ENCODE peak calls at places on chromosome 17, in five cellular contexts. One of them, this sample, is unnamed.

GRCh38 chr17:59623151-59623550 is 3.5 kb downstream of the CLTC start:
- DNase-seq in Peyer's patch: no peak
- DNase-seq in ovary: no peak
- DNase-seq in IMR-90: no peak
- DNase-seq in heart left ventricle: no peak
- DNase-seq in this sample: no peak

GRCh38 chr17:73420897-73421296 is 109.1 kb upstream of the CDC42EP4 start:
- DNase-seq in Peyer's patch: no peak
- DNase-seq in ovary: no peak
- DNase-seq in IMR-90: peak
- DNase-seq in heart left ventricle: no peak
- DNase-seq in this sample: no peak

GRCh38 chr17:13862341-13862740 is 207.0 kb upstream of the COX10 start:
- DNase-seq in Peyer's patch: no peak
- DNase-seq in ovary: no peak
- DNase-seq in IMR-90: no peak
- DNase-seq in heart left ventricle: no peak
- DNase-seq in this sample: no peak

GRCh38 chr17:78494961-78495330 is 82.2 kb downstream of the DNAH17 start:
- DNase-seq in Peyer's patch: no peak
- DNase-seq in ovary: no peak
- DNase-seq in IMR-90: no peak
- DNase-seq in heart left ventricle: no peak
- DNase-seq in this sample: no peak

GRCh38 chr17:52149626-52150025 is 8.9 kb downstream of the CA10 start:
- DNase-seq in Peyer's patch: no peak
- DNase-seq in ovary: no peak
- DNase-seq in IMR-90: no peak
- DNase-seq in heart left ventricle: no peak
- DNase-seq in this sample: no peak

GRCh38 chr17:79038545-79039135 is 14.7 kb downstream of the C1QTNF1 start:
- DNase-seq in Peyer's patch: peak
- DNase-seq in ovary: peak
- DNase-seq in IMR-90: peak
- DNase-seq in heart left ventricle: no peak
- DNase-seq in this sample: no peak

GRCh38 chr17:78891406-78892061 is 11.5 kb downstream of the CEP295NL start:
- DNase-seq in Peyer's patch: no peak
- DNase-seq in ovary: no peak
- DNase-seq in IMR-90: no peak
- DNase-seq in heart left ventricle: no peak
- DNase-seq in this sample: no peak

GRCh38 chr17:34357398-34357797 is 1.1 kb downstream of the CCL13 start:
- DNase-seq in Peyer's patch: no peak
- DNase-seq in ovary: no peak
- DNase-seq in IMR-90: no peak
- DNase-seq in heart left ventricle: no peak
- DNase-seq in this sample: no peak

GRCh38 chr17:5793899-5794298 is 209.6 kb upstream of the NLRP1 start:
- DNase-seq in Peyer's patch: no peak
- DNase-seq in ovary: no peak
- DNase-seq in IMR-90: no peak
- DNase-seq in heart left ventricle: no peak
- DNase-seq in this sample: no peak

DNA sequence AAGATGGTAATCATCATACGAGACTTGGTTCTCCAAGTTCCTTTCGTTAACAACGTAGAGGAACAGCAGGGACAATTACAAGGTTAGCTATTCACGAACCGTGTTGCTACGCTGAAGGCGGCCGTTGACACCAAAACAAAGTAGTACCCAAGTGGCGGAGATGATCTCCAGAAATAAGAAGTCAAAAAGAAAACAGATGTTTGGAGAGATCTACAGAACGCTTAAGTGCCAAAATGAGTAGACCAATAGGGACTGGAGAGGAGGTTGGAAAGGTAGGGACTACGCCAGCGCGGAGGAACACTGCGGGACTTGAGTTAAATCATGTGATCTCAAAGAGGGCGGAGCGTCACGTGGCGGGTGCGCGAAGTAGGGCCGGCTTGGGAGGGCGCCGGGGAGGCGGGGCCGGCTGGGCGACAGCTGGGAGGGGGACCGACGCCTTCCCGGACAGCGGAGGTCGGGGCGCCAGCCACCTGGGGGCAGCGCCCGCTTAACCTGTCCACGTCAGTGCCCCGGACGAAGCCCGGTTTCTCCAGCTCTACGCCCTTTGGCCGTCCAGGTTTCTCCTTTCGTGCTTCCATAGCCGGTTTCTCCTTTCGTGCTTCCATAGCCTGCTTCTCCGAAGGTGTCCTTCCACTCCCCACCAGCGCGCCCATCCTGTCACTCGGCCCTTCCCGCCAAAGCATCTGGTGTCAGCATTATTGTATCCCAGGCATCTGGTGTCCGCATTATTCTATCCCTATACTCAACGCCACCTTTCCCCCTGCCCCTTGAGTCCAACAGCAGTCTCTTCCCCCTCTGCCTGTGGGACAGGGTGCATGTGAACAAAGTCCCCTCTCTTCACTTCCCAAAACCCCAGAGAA is 698 bp upstream of the GABARAP start:
- DNase-seq in Peyer's patch: peak
- DNase-seq in ovary: peak
- DNase-seq in IMR-90: peak
- DNase-seq in heart left ventricle: peak
- DNase-seq in this sample: peak
- TF ChIP-seq POLR2A in Peyer's patch: peak
- TF ChIP-seq POLR2A in ovary: peak
- TF ChIP-seq POLR2A in IMR-90: no peak
- TF ChIP-seq POLR2A in heart left ventricle: peak
- TF ChIP-seq POLR2A in this sample: peak

DNA sequence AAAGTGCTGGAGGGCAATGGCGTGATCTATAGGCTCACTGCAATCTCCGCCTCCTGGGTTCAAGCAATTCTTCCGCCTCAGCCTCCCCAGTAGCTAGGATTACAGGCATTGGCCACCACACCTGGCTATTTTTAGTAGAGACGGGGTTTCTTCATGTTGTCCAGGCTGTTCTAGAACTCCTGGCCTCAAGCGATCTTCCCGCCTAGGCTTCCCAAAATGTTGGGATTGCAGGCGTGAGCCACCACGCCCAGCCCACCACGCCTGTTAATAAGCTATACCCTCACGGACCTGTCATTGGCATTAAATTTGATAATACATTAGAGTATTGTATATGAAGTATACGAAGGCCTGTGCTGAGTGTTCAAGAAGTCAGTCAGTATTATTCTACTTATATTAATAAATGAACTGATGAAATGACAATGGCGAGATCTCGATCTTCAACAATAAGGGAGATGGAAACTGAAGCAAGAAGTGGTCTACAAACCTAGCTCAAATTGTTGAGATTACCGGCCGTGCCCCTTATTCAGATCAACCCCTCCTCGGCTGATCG is 818 bp upstream of the BCAS3 start:
- DNase-seq in Peyer's patch: no peak
- DNase-seq in ovary: no peak
- DNase-seq in IMR-90: no peak
- DNase-seq in heart left ventricle: no peak
- DNase-seq in this sample: no peak
- TF ChIP-seq POLR2A in Peyer's patch: peak
- TF ChIP-seq POLR2A in ovary: no peak
- TF ChIP-seq POLR2A in IMR-90: no peak
- TF ChIP-seq POLR2A in heart left ventricle: peak
- TF ChIP-seq POLR2A in this sample: no peak

GRCh38 chr17:81249233-81250040 is 10.3 kb downstream of the NDUFAF8 start:
- DNase-seq in Peyer's patch: no peak
- DNase-seq in ovary: no peak
- DNase-seq in IMR-90: peak
- DNase-seq in heart left ventricle: no peak
- DNase-seq in this sample: no peak
- TF ChIP-seq POLR2A in Peyer's patch: no peak
- TF ChIP-seq POLR2A in ovary: no peak
- TF ChIP-seq POLR2A in IMR-90: no peak
- TF ChIP-seq POLR2A in heart left ventricle: no peak
- TF ChIP-seq POLR2A in this sample: no peak

GRCh38 chr17:75301031-75301430 is 11.8 kb upstream of the SLC25A19 start:
- DNase-seq in Peyer's patch: no peak
- DNase-seq in ovary: no peak
- DNase-seq in IMR-90: no peak
- DNase-seq in heart left ventricle: no peak
- DNase-seq in this sample: no peak
- TF ChIP-seq POLR2A in Peyer's patch: no peak
- TF ChIP-seq POLR2A in ovary: no peak
- TF ChIP-seq POLR2A in IMR-90: no peak
- TF ChIP-seq POLR2A in heart left ventricle: no peak
- TF ChIP-seq POLR2A in this sample: no peak

GRCh38 chr17:40417609-40418427 is at the start of gene TOP2A:
- DNase-seq in Peyer's patch: peak
- DNase-seq in ovary: peak
- DNase-seq in IMR-90: peak
- DNase-seq in heart left ventricle: peak
- DNase-seq in this sample: peak
- TF ChIP-seq POLR2A in Peyer's patch: peak
- TF ChIP-seq POLR2A in ovary: no peak
- TF ChIP-seq POLR2A in IMR-90: peak
- TF ChIP-seq POLR2A in heart left ventricle: no peak
- TF ChIP-seq POLR2A in this sample: peak

GRCh38 chr17:28726912-28727726 is 1.1 kb upstream of the TLCD1 start:
- DNase-seq in Peyer's patch: peak
- DNase-seq in ovary: peak
- DNase-seq in IMR-90: peak
- DNase-seq in heart left ventricle: peak
- DNase-seq in this sample: peak
- TF ChIP-seq POLR2A in Peyer's patch: peak
- TF ChIP-seq POLR2A in ovary: peak
- TF ChIP-seq POLR2A in IMR-90: peak
- TF ChIP-seq POLR2A in heart left ventricle: peak
- TF ChIP-seq POLR2A in this sample: no peak

DNA sequence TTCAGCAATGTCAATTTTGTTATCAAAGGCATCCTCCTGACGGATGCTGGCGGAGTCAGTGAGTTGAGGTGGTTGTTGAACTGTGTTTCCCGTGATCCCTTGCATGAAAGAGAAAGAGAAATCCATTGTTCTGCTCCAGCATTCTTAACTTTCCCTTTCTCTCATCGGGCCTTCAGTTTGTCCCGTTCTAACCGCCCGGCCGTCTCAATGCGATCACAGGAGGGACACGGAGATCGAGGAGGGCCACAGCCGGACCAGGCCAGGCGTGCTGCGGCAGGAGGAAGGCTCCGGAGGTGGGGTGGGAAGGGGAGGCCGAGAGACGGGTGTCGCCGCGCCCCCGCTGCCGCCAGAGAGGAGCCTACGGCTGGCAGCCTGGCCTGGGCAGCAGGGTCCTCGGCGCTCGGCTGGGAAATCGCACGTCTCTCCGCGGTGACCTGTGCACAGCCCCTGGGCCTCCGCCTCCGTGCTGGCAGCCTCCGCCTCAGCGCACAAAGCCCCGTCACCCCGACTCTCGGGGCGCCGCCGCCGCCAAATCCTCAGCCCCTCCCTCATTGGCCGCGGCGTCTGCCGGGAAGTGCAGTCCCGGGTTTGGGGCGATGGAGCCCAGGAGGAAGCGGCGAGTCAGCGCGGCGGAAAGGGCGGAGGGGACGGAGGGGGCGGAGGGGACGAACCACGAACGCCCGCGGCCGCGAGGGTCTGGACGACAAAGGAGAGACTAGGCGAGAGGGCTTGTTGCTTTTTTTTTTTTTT is 38.1 kb downstream of the SOST start:
- DNase-seq in Peyer's patch: peak
- DNase-seq in ovary: peak
- DNase-seq in IMR-90: peak
- DNase-seq in heart left ventricle: peak
- DNase-seq in this sample: peak
- TF ChIP-seq POLR2A in Peyer's patch: peak
- TF ChIP-seq POLR2A in ovary: peak
- TF ChIP-seq POLR2A in IMR-90: no peak
- TF ChIP-seq POLR2A in heart left ventricle: peak
- TF ChIP-seq POLR2A in this sample: peak

GRCh38 chr17:50056217-50056960 is 479 bp downstream of the ITGA3 start:
- DNase-seq in Peyer's patch: peak
- DNase-seq in ovary: peak
- DNase-seq in IMR-90: peak
- DNase-seq in heart left ventricle: peak
- DNase-seq in this sample: peak
- TF ChIP-seq POLR2A in Peyer's patch: peak
- TF ChIP-seq POLR2A in ovary: no peak
- TF ChIP-seq POLR2A in IMR-90: no peak
- TF ChIP-seq POLR2A in heart left ventricle: no peak
- TF ChIP-seq POLR2A in this sample: peak

This sample was measured in prostate gland.